ENCODE peak calls at places on chromosomes 6 and 20, in seven cellular contexts. A is AG04450; T is CD4-positive, alpha-beta T cell; G is transverse colon; L is right lobe of liver; E is adrenal gland; J is mesothelial cell of epicardium. P is an unnamed sample.
A peak's percentile ranks its signal among the peaks of the same experiment; 100 is the strongest.

GRCh38 chr20:44279228-44279627 is 31.8 kb downstream of the FITM2 start:
- DNase-seq in A (peak; percentile 15), T (no peak), G (no peak), L (no peak), E (peak; percentile 74), J (no peak), P (no peak)

GRCh38 chr6:169452117-169452868 is 198.6 kb upstream of the THBS2 start:
- DNase-seq in A (peak; percentile 92), T (no peak), G (peak; percentile 58), L (no peak), E (peak; percentile 77), J (no peak), P (peak; percentile 46)

GRCh38 chr6:14066782-14067406 is 50.7 kb upstream of the CD83 start:
- DNase-seq in A (peak; percentile 55), T (no peak), G (no peak), L (no peak), E (peak; percentile 55), J (no peak), P (no peak)

GRCh38 chr6:14086701-14087100 is 30.9 kb upstream of the CD83 start:
- DNase-seq in A (no peak), T (no peak), G (no peak), L (no peak), E (no peak), J (no peak), P (no peak)

GRCh38 chr20:4989570-4989969 is 11.7 kb downstream of the SLC23A2 start:
- DNase-seq in A (no peak), T (no peak), G (no peak), L (no peak), E (peak; percentile 60), J (no peak), P (no peak)

GRCh38 chr6:139161817-139162284 is 27.0 kb downstream of the HECA start:
- DNase-seq in A (no peak), T (peak; percentile 55), G (no peak), L (no peak), E (peak; percentile 19), J (no peak), P (no peak)

GRCh38 chr6:168388641-168389633 is 52.0 kb upstream of the SMOC2 start:
- DNase-seq in A (no peak), T (no peak), G (no peak), L (peak; percentile 71), E (no peak), J (no peak), P (no peak)

GRCh38 chr6:152094276-152094675 is 286.8 kb downstream of the ESR1 start:
- DNase-seq in A (no peak), T (no peak), G (no peak), L (no peak), E (no peak), J (no peak), P (no peak)

GRCh38 chr20:63794614-63795013 is 36.5 kb downstream of the ZBTB46 start:
- DNase-seq in A (no peak), T (no peak), G (peak; percentile 21), L (no peak), E (no peak), J (no peak), P (no peak)

GRCh38 chr6:75290558-75290957 is 6.0 kb upstream of the TMEM30A start:
- DNase-seq in A (no peak), T (no peak), G (no peak), L (no peak), E (no peak), J (no peak), P (no peak)

GRCh38 chr20:38880952-38881735 is 45.1 kb upstream of the FAM83D start:
- DNase-seq in A (no peak), T (no peak), G (no peak), L (no peak), E (no peak), J (no peak), P (no peak)

GRCh38 chr20:32155017-32155965 is 45.8 kb downstream of the TM9SF4 start:
- DNase-seq in A (peak; percentile 29), T (no peak), G (peak; percentile 67), L (peak; percentile 83), E (peak; percentile 94), J (no peak), P (peak; percentile 57)

GRCh38 chr6:134678436-134678889 is 271.4 kb downstream of the ALDH8A1 start:
- DNase-seq in A (peak; percentile 24), T (no peak), G (peak; percentile 86), L (peak; percentile 65), E (peak; percentile 59), J (peak; percentile 25), P (no peak)

GRCh38 chr6:90947184-90948064 is 360.6 kb upstream of the MAP3K7 start:
- DNase-seq in A (no peak), T (no peak), G (no peak), L (no peak), E (no peak), J (no peak), P (no peak)

GRCh38 chr20:33893314-33893713 is 82.2 kb downstream of the CHMP4B start:
- DNase-seq in A (peak; percentile 32), T (no peak), G (no peak), L (no peak), E (no peak), J (no peak), P (no peak)

GRCh38 chr6:149451361-149452061 is 33.3 kb downstream of the ZC3H12D start:
- DNase-seq in A (no peak), T (no peak), G (peak; percentile 82), L (no peak), E (no peak), J (no peak), P (no peak)

GRCh38 chr6:6645266-6645917 is 56.9 kb downstream of the LY86 start:
- DNase-seq in A (no peak), T (no peak), G (no peak), L (no peak), E (no peak), J (no peak), P (no peak)

GRCh38 chr6:54232703-54233102 is 75.5 kb upstream of the TINAG start:
- DNase-seq in A (no peak), T (no peak), G (no peak), L (no peak), E (no peak), J (no peak), P (no peak)

GRCh38 chr6:131629656-131630055 is 1.6 kb upstream of the MED23 start:
- DNase-seq in A (no peak), T (no peak), G (no peak), L (no peak), E (no peak), J (no peak), P (no peak)

GRCh38 chr20:20019123-20019522 is 2.0 kb downstream of the NAA20 start:
- DNase-seq in A (no peak), T (no peak), G (no peak), L (no peak), E (no peak), J (no peak), P (no peak)

GRCh38 chr6:132132420-132132819 is 181.2 kb upstream of the CCN2 start:
- DNase-seq in A (no peak), T (no peak), G (no peak), L (no peak), E (no peak), J (no peak), P (no peak)

GRCh38 chr20:6626805-6627204 is 140.7 kb upstream of the BMP2 start:
- DNase-seq in A (no peak), T (no peak), G (no peak), L (no peak), E (no peak), J (no peak), P (no peak)
- TF ChIP-seq CTCF in A (no peak), T (no peak), G (no peak), L (no peak), E (no peak), J (no peak), P (no peak)

DNA sequence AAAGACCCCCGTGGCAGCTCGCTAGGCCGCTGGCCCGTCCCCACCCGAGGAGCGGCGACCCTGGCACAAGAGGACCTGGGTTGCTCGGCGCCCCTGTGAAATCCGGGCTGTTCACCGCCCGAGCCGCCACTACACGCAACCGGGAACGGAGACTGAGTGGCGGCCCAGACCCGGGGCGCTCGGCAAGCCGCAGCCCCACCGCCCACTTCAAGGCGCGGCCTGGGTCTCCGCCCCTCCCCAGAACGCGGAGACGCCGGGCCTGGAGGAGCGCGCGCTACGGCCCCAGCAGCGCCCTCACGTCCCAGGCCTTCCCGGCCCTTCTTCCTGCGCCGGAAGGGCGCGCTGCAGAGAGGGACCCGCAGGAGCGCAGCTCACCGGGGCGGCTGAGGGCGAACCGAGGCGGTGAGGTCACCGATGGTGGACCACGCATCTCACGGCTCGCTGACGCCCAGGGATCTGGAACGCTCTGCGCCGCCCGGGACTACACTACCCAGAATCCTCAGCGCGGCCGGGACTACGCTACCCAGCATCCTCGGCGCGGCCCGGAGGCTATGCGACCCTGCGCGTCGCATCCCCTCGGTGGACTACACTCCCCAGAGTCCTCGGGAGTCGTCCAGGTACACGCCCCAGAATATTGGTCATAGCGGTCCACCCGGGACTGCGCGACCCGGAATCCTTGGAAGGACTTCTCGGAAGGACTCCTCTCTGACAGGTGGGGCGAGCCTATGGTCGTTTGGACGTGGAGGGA is at the start of gene ZNF337:
- DNase-seq in A (peak; percentile 69), T (peak; percentile 91), G (peak; percentile 95), L (peak; percentile 97), E (peak; percentile 98), J (peak; percentile 87), P (peak; percentile 86)
- TF ChIP-seq CTCF in A (peak; percentile 23), T (no peak), G (peak; percentile 23), L (no peak), E (no peak), J (no peak), P (no peak)

DNA sequence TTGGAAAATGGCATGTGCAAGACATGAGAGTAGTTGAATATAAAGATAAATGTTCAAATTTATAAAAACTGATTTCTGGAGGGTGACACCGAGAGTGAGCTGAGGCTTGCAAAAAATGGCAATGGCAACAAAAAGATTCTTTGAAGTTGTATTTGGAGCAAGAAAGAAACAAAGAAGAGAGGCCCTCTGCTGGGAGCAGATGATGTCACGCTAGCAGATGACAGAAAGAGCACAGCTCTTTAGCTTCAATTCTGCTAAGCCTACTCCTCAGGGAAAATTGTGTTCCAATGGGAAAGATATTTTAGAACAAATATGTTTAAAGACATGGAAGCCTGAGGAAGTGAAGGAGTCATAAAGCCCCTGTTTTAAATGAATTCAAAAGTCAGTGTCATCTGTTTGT is 125.3 kb upstream of the NOX3 start:
- DNase-seq in A (no peak), T (no peak), G (no peak), L (no peak), E (no peak), J (no peak), P (no peak)
- TF ChIP-seq CTCF in A (peak; percentile 18), T (no peak), G (peak; percentile 2), L (no peak), E (no peak), J (no peak), P (no peak)

GRCh38 chr6:110731196-110731595 is 84.1 kb downstream of the CDK19 start:
- DNase-seq in A (no peak), T (no peak), G (no peak), L (no peak), E (no peak), J (no peak), P (no peak)

GRCh38 chr6:110728501-110728900 is 86.8 kb downstream of the CDK19 start:
- DNase-seq in A (no peak), T (no peak), G (no peak), L (no peak), E (no peak), J (no peak), P (no peak)

DNA sequence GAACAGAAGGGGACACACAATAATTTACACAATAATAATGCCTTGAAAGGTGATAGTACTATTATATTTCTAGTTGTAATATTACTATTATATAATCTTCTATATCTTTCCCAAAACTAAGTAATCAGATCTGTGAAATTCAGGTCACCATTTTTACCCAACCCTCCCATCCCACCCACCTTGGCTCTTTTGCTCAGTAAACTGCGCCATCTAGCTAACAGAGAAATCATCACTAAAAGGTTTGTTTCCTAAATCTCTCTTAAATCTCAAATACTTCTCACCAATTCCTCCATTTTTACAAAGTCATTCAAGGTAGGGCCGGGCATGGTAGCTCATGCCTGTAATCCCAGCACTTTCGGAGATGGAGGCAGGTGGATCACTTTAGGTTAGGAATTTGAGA is 83.4 kb downstream of the CDK19 start:
- DNase-seq in A (no peak), T (no peak), G (no peak), L (no peak), E (no peak), J (no peak), P (no peak)
- TF ChIP-seq CTCF in A (no peak), T (no peak), G (no peak), L (no peak), E (no peak), J (no peak), P (no peak)

P was measured in omental fat pad.